ENCODE peak calls at places on chromosomes 1 and 21, in seven cellular contexts. B is psoas muscle, O is Panc1, N is fibroblast of lung, K is uterus, R is suprapubic skin, V is breast epithelium. F is an unnamed sample. For H3K27me3, the result is how much of the 10 kb centered on the place peaks cover.

GRCh38 chr1:118151312-118151937 is 33.6 kb downstream of the SPAG17 start:
- DNase-seq in B (peak), O (peak), N (peak), K (no peak), R (peak), V (no peak), F (no peak)

GRCh38 chr1:2965676-2966075 is 55.6 kb upstream of the ACTRT2 start:
- DNase-seq in B (no peak), O (no peak), N (no peak), K (no peak), R (peak), V (no peak), F (no peak)

GRCh38 chr1:160196143-160196542 is 5.8 kb downstream of the CASQ1 start:
- DNase-seq in B (no peak), O (no peak), N (no peak), K (no peak), R (no peak), V (no peak), F (no peak)

GRCh38 chr1:85339671-85340399 is 63.4 kb upstream of the BCL10 start:
- DNase-seq in B (no peak), O (no peak), N (no peak), K (no peak), R (no peak), V (no peak), F (no peak)

GRCh38 chr1:22861764-22862440 is 110.8 kb downstream of the LACTBL1 start:
- DNase-seq in B (no peak), O (no peak), N (peak), K (no peak), R (no peak), V (no peak), F (no peak)

GRCh38 chr1:32501865-32502264 is 37.0 kb downstream of the ZBTB8B start:
- DNase-seq in B (peak), O (no peak), N (no peak), K (peak), R (no peak), V (peak), F (no peak)

GRCh38 chr21:43902441-43902840 is 37.4 kb downstream of the AGPAT3 start:
- DNase-seq in B (no peak), O (no peak), N (no peak), K (peak), R (no peak), V (peak), F (no peak)

GRCh38 chr1:77143529-77144121 is 75.6 kb downstream of the PIGK start:
- DNase-seq in B (no peak), O (no peak), N (no peak), K (no peak), R (no peak), V (no peak), F (no peak)

GRCh38 chr1:217134857-217135568 is 411.8 kb upstream of the ESRRG start:
- DNase-seq in B (no peak), O (no peak), N (peak), K (no peak), R (no peak), V (no peak), F (no peak)

GRCh38 chr1:235708390-235708962 is 58.9 kb upstream of the GNG4 start:
- DNase-seq in B (no peak), O (peak), N (peak), K (no peak), R (no peak), V (no peak), F (no peak)

GRCh38 chr1:96362623-96363022 is 359.0 kb upstream of the PTBP2 start:
- DNase-seq in B (no peak), O (peak), N (peak), K (no peak), R (no peak), V (no peak), F (no peak)

GRCh38 chr1:70941563-70941962 is 106.1 kb downstream of the PTGER3 start:
- DNase-seq in B (no peak), O (no peak), N (no peak), K (no peak), R (no peak), V (no peak), F (no peak)

GRCh38 chr1:183620311-183620710 is 15.3 kb downstream of the ARPC5 start:
- DNase-seq in B (no peak), O (no peak), N (no peak), K (no peak), R (no peak), V (no peak), F (no peak)

GRCh38 chr1:10796029-10796944 is at the start of gene CASZ1:
- DNase-seq in B (peak), O (peak), N (peak), K (peak), R (peak), V (peak), F (no peak)

GRCh38 chr1:160007577-160008200 is 24.1 kb downstream of the PIGM start:
- DNase-seq in B (no peak), O (no peak), N (peak), K (no peak), R (no peak), V (no peak), F (no peak)

GRCh38 chr1:21397813-21398188 is 42.1 kb upstream of the NBPF3 start:
- DNase-seq in B (no peak), O (no peak), N (peak), K (no peak), R (no peak), V (no peak), F (no peak)

GRCh38 chr1:156165083-156165482 is 11.7 kb downstream of the SEMA4A start:
- DNase-seq in B (no peak), O (no peak), N (no peak), K (no peak), R (no peak), V (no peak), F (no peak)

GRCh38 chr1:245045087-245045881 is 109.5 kb upstream of the KIF26B start:
- DNase-seq in B (no peak), O (no peak), N (peak), K (no peak), R (no peak), V (no peak), F (no peak)

GRCh38 chr1:221994939-221995338 is 253.1 kb upstream of the DUSP10 start:
- DNase-seq in B (no peak), O (no peak), N (peak), K (no peak), R (no peak), V (no peak), F (no peak)

GRCh38 chr1:173406783-173407230 is 70.3 kb upstream of the PRDX6 start:
- DNase-seq in B (no peak), O (no peak), N (no peak), K (no peak), R (no peak), V (no peak), F (no peak)

GRCh38 chr1:170410391-170411146 is 121.4 kb upstream of the GORAB start:
- DNase-seq in B (no peak), O (no peak), N (peak), K (peak), R (no peak), V (no peak), F (no peak)

GRCh38 chr1:201463071-201463552 is 5.9 kb downstream of the PHLDA3 start:
- DNase-seq in B (peak), O (no peak), N (peak), K (no peak), R (no peak), V (no peak), F (no peak)

GRCh38 chr1:150696151-150696550 is 803 bp downstream of the GOLPH3L start:
- DNase-seq in B (no peak), O (no peak), N (no peak), K (no peak), R (no peak), V (no peak), F (no peak)

GRCh38 chr1:3564921-3565831 is 46.1 kb downstream of the MEGF6 start:
- DNase-seq in B (no peak), O (no peak), N (no peak), K (no peak), R (no peak), V (no peak), F (peak)

GRCh38 chr1:22285545-22286396 is 142.9 kb upstream of the WNT4 start:
- DNase-seq in B (no peak), O (no peak), N (no peak), K (no peak), R (no peak), V (peak), F (no peak)

GRCh38 chr1:203320546-203321272 is 15.4 kb downstream of the BTG2 start:
- DNase-seq in B (peak), O (no peak), N (peak), K (peak), R (no peak), V (peak), F (peak)

GRCh38 chr1:159921700-159922498 is 3.4 kb downstream of the TAGLN2 start:
- DNase-seq in B (no peak), O (no peak), N (peak), K (peak), R (peak), V (no peak), F (no peak)

GRCh38 chr1:209674957-209675566 is at the start of gene G0S2:
- DNase-seq in B (peak), O (no peak), N (peak), K (peak), R (peak), V (peak), F (no peak)

GRCh38 chr1:236416165-236416564 is 22.1 kb downstream of the EDARADD start:
- DNase-seq in B (no peak), O (no peak), N (no peak), K (no peak), R (no peak), V (no peak), F (no peak)

GRCh38 chr1:75811211-75811981 is 14.7 kb downstream of the MSH4 start:
- DNase-seq in B (no peak), O (no peak), N (peak), K (no peak), R (no peak), V (no peak), F (no peak)

GRCh38 chr1:155166373-155167165 is 6.5 kb downstream of the KRTCAP2 start:
- DNase-seq in B (peak), O (no peak), N (no peak), K (peak), R (peak), V (no peak), F (no peak)

GRCh38 chr21:21064353-21064752 is 66.1 kb downstream of the NCAM2 start:
- DNase-seq in B (no peak), O (no peak), N (no peak), K (no peak), R (no peak), V (no peak), F (no peak)

GRCh38 chr21:45593162-45594022 is 50.1 kb upstream of the PCBP3 start:
- DNase-seq in B (no peak), O (no peak), N (no peak), K (no peak), R (peak), V (no peak), F (no peak)

DNA sequence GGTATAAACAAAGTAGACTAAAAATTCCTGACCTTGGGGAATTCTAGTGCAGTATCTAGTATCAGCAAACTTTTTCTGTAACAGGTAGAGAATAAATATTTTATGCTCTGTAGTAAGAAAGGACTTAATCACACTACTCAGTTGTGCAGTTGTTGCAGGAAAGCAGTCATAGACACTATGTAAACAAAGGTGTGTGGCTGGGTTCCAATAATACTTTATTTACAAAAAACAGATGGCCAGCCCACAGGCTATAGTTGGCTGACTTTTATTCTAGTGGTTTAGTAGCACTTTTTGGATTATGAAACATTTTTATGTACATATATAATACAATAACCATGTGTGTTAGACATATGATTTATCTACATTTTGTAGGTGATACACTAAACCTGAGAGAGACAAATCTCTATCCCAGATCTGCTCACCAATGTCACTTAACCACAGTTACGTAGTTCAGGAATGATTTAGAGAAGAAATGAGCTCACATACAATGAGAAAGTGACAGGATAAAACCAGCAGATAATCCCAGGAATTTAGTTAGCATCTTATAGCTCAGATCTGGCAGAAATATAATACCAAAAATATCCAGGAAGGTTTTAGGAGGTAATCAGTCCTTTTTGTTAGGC is 56.1 kb downstream of the MIER1 start:
- DNase-seq in B (no peak), O (no peak), N (peak), K (no peak), R (no peak), V (no peak), F (no peak)
- H3K27ac ChIP-seq in B (peak), O (no peak), N (no peak), K (peak), R (peak), V (peak), F (no peak)

DNA sequence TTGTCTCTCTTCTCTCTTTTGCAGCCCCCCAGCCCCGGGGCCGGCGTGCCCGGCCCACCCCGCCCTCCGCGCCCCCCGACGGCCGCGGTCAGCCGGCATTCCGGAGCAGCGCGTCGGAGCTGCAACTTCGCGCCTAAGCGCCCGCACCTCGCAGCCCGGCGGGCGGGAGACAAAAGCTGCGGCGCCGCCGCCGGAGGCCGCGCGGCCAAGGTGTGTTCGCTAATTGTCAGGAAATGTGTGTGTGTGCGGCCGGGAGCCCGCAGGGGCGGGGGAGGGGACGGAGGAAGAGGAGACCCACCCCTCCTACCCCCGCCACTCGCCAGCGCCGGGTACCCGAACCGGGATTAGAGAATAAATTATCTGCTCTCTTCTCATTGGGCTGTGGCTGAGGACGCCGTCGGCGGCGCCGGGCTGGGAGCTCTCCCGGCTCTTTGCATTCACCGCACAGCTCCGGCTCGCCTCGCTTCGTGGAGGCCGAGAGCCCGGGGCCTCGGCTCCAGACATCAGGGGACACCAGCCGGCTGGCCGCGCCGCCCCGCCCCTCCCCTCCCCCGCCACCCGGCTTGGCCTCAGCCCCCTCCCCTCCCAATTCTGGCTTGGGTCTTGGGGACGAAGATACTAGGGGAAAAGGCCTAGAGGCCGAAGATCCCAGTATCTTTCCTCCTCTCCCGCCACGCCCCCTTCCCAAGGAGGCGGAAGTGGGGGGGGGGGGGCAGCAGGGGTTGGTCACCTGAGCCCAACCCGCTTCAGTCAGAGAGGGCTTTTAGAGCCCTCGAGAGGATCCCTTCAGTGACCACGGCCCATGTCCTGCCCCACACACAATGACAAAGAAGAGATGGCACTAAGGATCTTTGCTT is 1.3 kb upstream of the BLACAT1 start:
- DNase-seq in B (no peak), O (no peak), N (no peak), K (no peak), R (no peak), V (no peak), F (no peak)
- H3K27me3 ChIP-seq in B (half or more), O (under half), N (half or more), K (under half), R (half or more), V (under half), F (half or more)

GRCh38 chr1:145977016-145977415 is 12.5 kb downstream of the POLR3GL start:
- DNase-seq in B (peak), O (no peak), N (no peak), K (no peak), R (peak), V (peak), F (no peak)

GRCh38 chr1:145978477-145978859 is 14.0 kb downstream of the POLR3GL start:
- DNase-seq in B (no peak), O (no peak), N (no peak), K (no peak), R (no peak), V (no peak), F (no peak)

GRCh38 chr1:145979746-145980435 is 15.4 kb downstream of the POLR3GL start:
- DNase-seq in B (peak), O (no peak), N (no peak), K (no peak), R (peak), V (no peak), F (no peak)

GRCh38 chr1:145977486-145978476 is 13.3 kb downstream of the POLR3GL start:
- DNase-seq in B (peak), O (no peak), N (peak), K (peak), R (peak), V (peak), F (peak)

GRCh38 chr1:145978860-145979745 is 14.6 kb downstream of the POLR3GL start:
- DNase-seq in B (peak), O (no peak), N (peak), K (peak), R (peak), V (peak), F (peak)
- TF ChIP-seq CTCF in B (peak), O (peak), N (peak), K (peak), R (no peak), V (no peak), F (peak)

DNA sequence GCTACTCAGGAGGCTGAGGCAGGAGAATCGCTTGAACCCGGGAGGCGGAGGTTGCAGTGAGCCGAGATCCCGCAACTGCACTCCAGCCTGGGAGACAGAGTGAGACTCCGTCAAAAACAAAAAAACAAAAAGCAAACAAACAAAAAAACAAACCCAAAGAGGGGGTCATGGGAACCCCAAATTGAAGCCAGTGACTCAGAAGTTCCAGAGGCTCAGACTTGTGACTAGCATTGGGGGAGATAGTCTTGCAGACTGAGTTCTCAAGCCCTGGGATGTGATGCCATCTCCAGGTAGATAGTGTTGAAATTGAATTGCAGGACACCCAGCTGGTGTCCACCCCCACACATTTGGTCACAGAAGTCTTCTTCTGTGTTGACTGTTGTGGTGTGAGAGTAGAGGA is 24.9 kb upstream of the ENO1 start:
- DNase-seq in B (no peak), O (no peak), N (peak), K (no peak), R (no peak), V (no peak), F (no peak)
- H3K27ac ChIP-seq in B (no peak), O (peak), N (peak), K (peak), R (peak), V (peak), F (no peak)

GRCh38 chr1:153795325-153795837 is 20.2 kb downstream of the SLC27A3 start:
- DNase-seq in B (peak), O (no peak), N (no peak), K (no peak), R (no peak), V (no peak), F (no peak)

GRCh38 chr1:153796786-153797659 is 21.8 kb downstream of the SLC27A3 start:
- DNase-seq in B (peak), O (peak), N (peak), K (peak), R (no peak), V (peak), F (peak)

GRCh38 chr1:153793973-153794615 is 18.9 kb downstream of the SLC27A3 start:
- DNase-seq in B (peak), O (no peak), N (no peak), K (no peak), R (peak), V (no peak), F (no peak)

GRCh38 chr1:153794671-153795324 is 19.6 kb downstream of the SLC27A3 start:
- DNase-seq in B (peak), O (no peak), N (no peak), K (no peak), R (peak), V (no peak), F (no peak)

DNA sequence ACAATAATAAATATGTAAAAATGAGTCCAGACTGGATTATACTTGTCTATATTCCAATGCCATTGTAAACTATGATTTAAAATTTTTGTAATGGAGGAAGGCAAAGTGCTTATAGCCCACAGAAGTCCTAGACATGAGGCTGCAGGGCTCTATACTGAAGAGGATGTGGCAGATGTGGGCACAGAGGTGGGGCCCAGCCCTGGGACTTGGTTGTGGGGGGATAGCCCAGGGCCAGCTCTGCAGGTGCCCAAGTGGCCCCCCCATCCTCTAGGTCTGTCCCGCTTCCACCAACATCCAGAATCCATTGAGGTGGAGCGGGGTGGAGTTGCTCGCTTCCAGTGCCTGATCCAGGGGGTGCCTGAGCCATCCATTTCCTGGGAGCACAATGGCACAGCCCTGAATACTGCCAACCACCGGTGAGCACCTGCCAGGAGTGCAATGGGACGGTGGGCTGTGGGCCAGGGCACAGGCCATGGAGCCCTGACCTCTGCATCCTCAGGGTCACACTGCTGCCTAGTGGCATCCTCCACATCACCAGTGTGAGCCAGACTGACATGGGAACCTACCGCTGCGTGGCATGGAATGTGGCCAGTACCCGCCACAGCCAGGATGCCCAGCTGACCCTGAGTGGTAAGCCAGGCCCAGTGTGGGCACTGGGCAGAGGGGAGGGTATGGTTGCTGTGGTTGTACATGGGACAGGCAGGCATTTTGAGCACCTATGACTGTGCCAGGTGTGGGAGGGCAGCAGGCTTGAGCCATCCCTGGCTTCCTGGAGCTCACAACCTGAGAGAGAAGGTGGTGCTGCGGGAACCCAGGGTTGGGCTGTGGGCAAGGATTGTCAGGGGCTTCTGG is 21.0 kb downstream of the SLC27A3 start:
- DNase-seq in B (peak), O (no peak), N (no peak), K (no peak), R (no peak), V (no peak), F (no peak)
- H3K27me3 ChIP-seq in B (under half), O (under half), N (under half), K (under half), R (under half), V (under half), F (under half)

F was measured in CD4-positive, alpha-beta T cell.